ENCODE peak calls at places on chromosomes 13 and 19, in nine cellular contexts. P is effector memory CD8-positive, alpha-beta T cell; F is stimulated activated CD8-positive, alpha-beta memory T cell treated with anti-CD3 and anti-CD28 coated beads, Interleukin-15, amount 100 ng/mL, for 4 hours; E is GM10248; H is DND-41; V is left ventricle myocardium inferior; Z is hippocampal formation; I is CD8-positive, alpha-beta memory T cell; X is OCI-M1. N is an unnamed sample.

GRCh38 chr19:30307191-30307974 is 64.8 kb upstream of the ZNF536 start:
- DNase-seq in P (no peak), H (no peak), I (no peak), Z (no peak), V (no peak), X (no peak), F (no peak), E (no peak), N (no peak)

GRCh38 chr13:42997381-42997780 is 5.3 kb upstream of the EPSTI1 start:
- DNase-seq in X (no peak), P (no peak), V (no peak), I (no peak), E (peak), H (no peak), Z (no peak), F (no peak), N (peak)

GRCh38 chr13:109794095-109794494 is 7.7 kb upstream of the IRS2 start:
- DNase-seq in E (no peak), I (no peak), P (no peak), V (no peak), Z (no peak), X (no peak), H (peak), F (no peak), N (no peak)

GRCh38 chr13:33380487-33381079 is 95.0 kb upstream of the STARD13 start:
- DNase-seq in P (no peak), H (no peak), Z (no peak), I (no peak), F (no peak), V (no peak), E (no peak), X (no peak), N (no peak)

GRCh38 chr13:22176968-22177545 is 506.2 kb downstream of the FGF9 start:
- DNase-seq in Z (no peak), P (no peak), V (no peak), I (no peak), E (no peak), F (no peak), H (no peak), X (no peak), N (no peak)

GRCh38 chr19:33872445-33873320 is 76.0 kb downstream of the KCTD15 start:
- DNase-seq in P (no peak), H (no peak), Z (no peak), F (no peak), X (peak), E (no peak), I (no peak), V (no peak), N (no peak)

GRCh38 chr19:6414793-6415591 is 9.6 kb downstream of the KHSRP start:
- DNase-seq in Z (no peak), I (no peak), H (no peak), P (no peak), X (no peak), E (no peak), V (no peak), F (no peak), N (no peak)

GRCh38 chr19:7287716-7288115 is 6.5 kb downstream of the INSR start:
- DNase-seq in E (no peak), P (no peak), I (no peak), V (no peak), H (no peak), Z (no peak), X (no peak), F (no peak), N (no peak)

GRCh38 chr19:11496391-11497163 is 9.1 kb downstream of the ZNF653 start:
- DNase-seq in I (peak), P (peak), Z (no peak), E (peak), V (peak), X (peak), F (no peak), H (peak), N (peak)